ENCODE peak calls at places on chromosomes 6 and 20, in seven cellular contexts. Q is H1, O is IMR-90, G is neuronal stem cell, K is trophoblast cell, C is mesenchymal stem cell, M is H9. Y is an unnamed sample.

GRCh38 chr6:36079596-36079995 is 50.7 kb upstream of the MAPK13 start:
- DNase-seq in M (no peak), C (no peak), Q (no peak), K (no peak), O (no peak), G (no peak), Y (no peak)

GRCh38 chr6:12804967-12805645 is 88.5 kb downstream of the PHACTR1 start:
- DNase-seq in C (no peak), Q (no peak), K (peak; percentile 64), O (no peak), G (no peak), M (no peak), Y (no peak)

GRCh38 chr20:38021373-38021772 is 11.9 kb downstream of the TTI1 start:
- DNase-seq in O (peak; percentile 53), C (peak; percentile 64), G (no peak), M (no peak), K (no peak), Q (no peak), Y (no peak)

GRCh38 chr6:138004423-138005287 is 102.6 kb downstream of the PERP start:
- DNase-seq in C (peak; percentile 33), M (no peak), O (peak; percentile 41), Q (no peak), G (no peak), K (peak; percentile 68), Y (peak; percentile 40)

GRCh38 chr6:36858407-36858981 is 16.1 kb downstream of the PPIL1 start:
- DNase-seq in G (no peak), C (peak; percentile 86), O (peak; percentile 77), Q (no peak), K (no peak), M (peak; percentile 86), Y (peak; percentile 63)

GRCh38 chr6:149166747-149167146 is 150.8 kb upstream of the TAB2 start:
- DNase-seq in G (no peak), M (no peak), O (no peak), K (no peak), Q (no peak), C (no peak), Y (no peak)

GRCh38 chr6:70479236-70479635 is 65.9 kb downstream of the FAM135A start:
- DNase-seq in C (peak; percentile 10), M (no peak), O (peak; percentile 35), G (no peak), Q (no peak), K (no peak), Y (no peak)

GRCh38 chr6:73515204-73516101 is 5.4 kb downstream of the EEF1A1 start:
- DNase-seq in G (no peak), K (peak; percentile 90), C (peak; percentile 89), M (peak; percentile 45), Q (no peak), O (peak; percentile 88), Y (peak; percentile 85)

GRCh38 chr6:160133441-160134336 is 12.1 kb downstream of the SLC22A1 start:
- DNase-seq in K (no peak), C (no peak), O (no peak), M (no peak), Q (no peak), G (no peak), Y (no peak)

GRCh38 chr6:5305968-5306626 is 44.8 kb downstream of the FARS2 start:
- DNase-seq in O (peak; percentile 39), Q (no peak), G (no peak), M (no peak), K (no peak), C (peak; percentile 40), Y (no peak)

GRCh38 chr6:7219310-7219709 is 93.7 kb downstream of the SSR1 start:
- DNase-seq in Q (no peak), C (peak; percentile 55), M (no peak), K (peak; percentile 10), G (no peak), O (peak; percentile 52), Y (no peak)

GRCh38 chr6:105270511-105270910 is 90.7 kb upstream of the POPDC3 start:
- DNase-seq in O (peak; percentile 34), M (no peak), G (no peak), Q (no peak), C (no peak), K (no peak), Y (no peak)

GRCh38 chr6:408599-409102 is 17.1 kb downstream of the IRF4 start:
- DNase-seq in C (peak; percentile 69), G (peak; percentile 11), M (peak; percentile 77), O (peak; percentile 38), K (peak; percentile 23), Q (no peak), Y (peak; percentile 80)

GRCh38 chr6:132084811-132085509 is 133.8 kb upstream of the CCN2 start:
- DNase-seq in C (peak; percentile 93), O (peak; percentile 99), Q (no peak), G (no peak), M (no peak), K (peak; percentile 91), Y (peak; percentile 81)

GRCh38 chr6:169454872-169455204 is 201.2 kb upstream of the THBS2 start:
- DNase-seq in G (no peak), Q (no peak), M (no peak), K (no peak), C (no peak), O (no peak), Y (no peak)

GRCh38 chr20:3935295-3935955 is 46.2 kb downstream of the PANK2 start:
- DNase-seq in M (no peak), K (no peak), Q (no peak), C (peak; percentile 38), O (no peak), G (no peak), Y (no peak)

GRCh38 chr20:39890697-39891096 is 798.3 kb downstream of the MAFB start:
- DNase-seq in M (no peak), K (no peak), Q (no peak), C (no peak), G (no peak), O (no peak), Y (no peak)

GRCh38 chr20:53406580-53406979 is 187.1 kb downstream of the ZNF217 start:
- DNase-seq in M (no peak), Q (no peak), K (no peak), O (no peak), C (no peak), G (no peak), Y (no peak)

GRCh38 chr20:53408728-53409157 is 184.9 kb downstream of the ZNF217 start:
- DNase-seq in M (no peak), Q (no peak), K (no peak), O (peak; percentile 3), C (no peak), G (no peak), Y (no peak)

GRCh38 chr20:53403029-53403428 is 190.6 kb downstream of the ZNF217 start:
- DNase-seq in Q (no peak), M (no peak), O (no peak), K (no peak), G (no peak), C (no peak), Y (no peak)

GRCh38 chr20:53402233-53403005 is 191.2 kb downstream of the ZNF217 start:
- DNase-seq in C (no peak), M (no peak), K (no peak), Q (no peak), G (no peak), O (no peak), Y (no peak)

GRCh38 chr20:53405070-53405603 is 188.5 kb downstream of the ZNF217 start:
- DNase-seq in G (no peak), C (no peak), M (no peak), K (no peak), Q (no peak), O (no peak), Y (no peak)
- H3K9ac ChIP-seq in G (no peak overlapping the region), C (no peak overlapping the region), M (no peak overlapping the region), K (no peak overlapping the region), Q (no peak overlapping the region), O (no peak overlapping the region), Y (no peak overlapping the region)

GRCh38 chr20:41277049-41277448 is 40.5 kb downstream of the ZHX3 start:
- DNase-seq in K (no peak), C (no peak), Q (no peak), O (no peak), M (no peak), G (no peak), Y (no peak)

GRCh38 chr20:41273445-41273844 is 44.1 kb downstream of the ZHX3 start:
- DNase-seq in Q (no peak), C (no peak), O (no peak), G (no peak), M (no peak), K (no peak), Y (no peak)

GRCh38 chr20:41276317-41276751 is 41.2 kb downstream of the ZHX3 start:
- DNase-seq in M (no peak), G (peak; percentile 20), K (no peak), C (no peak), O (no peak), Q (no peak), Y (no peak)

GRCh38 chr20:41274152-41274551 is 43.4 kb downstream of the ZHX3 start:
- DNase-seq in G (no peak), Q (no peak), O (no peak), C (no peak), K (no peak), M (no peak), Y (no peak)

GRCh38 chr20:41275181-41275793 is 42.2 kb downstream of the ZHX3 start:
- DNase-seq in M (no peak), Q (no peak), O (peak; percentile 73), C (peak; percentile 23), G (no peak), K (no peak), Y (no peak)
- H3K23ac ChIP-seq in M (no peak overlapping the region), Q (no peak overlapping the region), O (peak overlapping the region; percentile 25), C (no peak overlapping the region), G (no peak overlapping the region), K (no peak overlapping the region), Y (no peak overlapping the region)

DNA sequence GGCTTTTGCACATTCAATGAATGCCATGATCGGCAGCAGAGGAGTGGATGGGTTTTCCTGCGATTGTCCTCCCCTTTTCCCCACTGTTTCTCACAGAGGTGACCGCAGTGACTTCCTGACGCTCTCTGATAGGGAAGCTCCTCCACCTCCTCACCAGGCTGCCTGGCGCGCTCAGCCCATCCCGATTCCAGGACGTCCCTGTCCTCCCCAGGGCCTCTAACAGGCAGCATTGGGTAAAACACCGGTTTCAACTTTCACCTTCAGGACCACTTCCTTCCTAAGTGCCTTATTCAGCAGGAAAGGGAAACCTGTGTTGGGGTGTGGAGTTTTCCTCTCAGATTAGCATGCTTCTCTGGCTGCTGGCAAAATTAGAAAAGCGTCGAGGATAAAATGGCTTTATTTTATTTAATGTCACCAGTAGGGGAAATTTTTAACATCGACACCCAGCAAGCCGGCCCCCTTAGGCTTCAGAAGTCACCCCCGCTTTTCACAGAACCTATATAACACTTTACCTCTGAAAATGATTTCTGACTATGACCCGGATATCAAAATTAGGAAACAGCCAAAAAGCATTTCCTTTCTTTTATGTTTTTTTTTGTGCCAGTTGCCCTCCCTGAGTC is 570.4 kb upstream of the GJE1 start:
- DNase-seq in O (no peak), M (peak; percentile 76), K (peak; percentile 12), G (no peak), C (peak; percentile 43), Q (no peak), Y (peak; percentile 91)
- H3K9ac ChIP-seq in O (peak overlapping the region; percentile 52), M (no peak overlapping the region), K (peak overlapping the region; percentile 61), G (no peak overlapping the region), C (peak overlapping the region; percentile 78), Q (no peak overlapping the region), Y (no peak overlapping the region)

DNA sequence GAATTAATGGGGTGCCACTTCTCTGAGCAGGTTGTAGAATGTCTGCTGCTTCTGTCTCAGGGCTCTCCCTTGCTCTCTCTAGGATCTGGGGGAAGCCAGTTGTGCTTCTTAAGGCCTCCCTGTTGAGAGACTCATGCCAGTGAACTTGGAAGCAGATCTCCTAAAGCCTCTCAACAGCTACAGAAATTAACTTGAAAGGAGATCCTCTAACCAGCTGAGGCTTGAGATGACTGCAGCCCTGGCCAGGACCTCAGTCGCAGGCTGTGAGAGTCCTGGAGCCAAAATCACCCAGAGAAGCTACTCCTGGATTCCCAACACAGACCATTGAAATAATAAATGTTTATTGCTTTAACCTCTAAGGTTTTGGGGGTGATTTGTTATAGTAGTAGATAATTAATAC is 180.2 kb upstream of the MARCKS start:
- DNase-seq in G (no peak), C (no peak), K (no peak), M (no peak), Q (no peak), O (no peak), Y (no peak)
- H3K23ac ChIP-seq in G (no peak overlapping the region), C (no peak overlapping the region), K (no peak overlapping the region), M (no peak overlapping the region), Q (no peak overlapping the region), O (no peak overlapping the region), Y (no peak overlapping the region)